ENCODE peak calls at places on chromosomes 1 and 21, in ten cellular contexts. T, A, G, N, X, B, K, V, U and I are unnamed samples.

GRCh38 chr1:203281033-203281432 is 24.3 kb upstream of the BTG2 start:
- DNase-seq in T (no peak), A (no peak), G (no peak), N (no peak), X (peak), B (peak), K (no peak), V (no peak), U (no peak), I (no peak)

GRCh38 chr1:179094826-179095225 is 13.0 kb downstream of the TOR3A start:
- DNase-seq in T (no peak), A (no peak), G (no peak), N (no peak), X (peak), B (no peak), K (no peak), V (no peak), U (no peak), I (no peak)

GRCh38 chr21:41366522-41367151 is 4.8 kb downstream of the MX2 start:
- DNase-seq in T (no peak), A (peak), G (no peak), N (no peak), X (peak), B (peak), K (no peak), V (peak), U (no peak), I (peak)

GRCh38 chr21:43733529-43734071 is 14.7 kb downstream of the PDXK start:
- DNase-seq in T (peak), A (no peak), G (no peak), N (no peak), X (peak), B (peak), K (no peak), V (no peak), U (no peak), I (no peak)

GRCh38 chr1:11838349-11839272 is 9.0 kb downstream of the NPPA start:
- DNase-seq in T (peak), A (peak), G (peak), N (peak), X (peak), B (peak), K (peak), V (peak), U (no peak), I (no peak)

GRCh38 chr1:241413386-241413785 is 56.4 kb upstream of the RGS7 start:
- DNase-seq in T (no peak), A (no peak), G (no peak), N (no peak), X (peak), B (peak), K (no peak), V (no peak), U (no peak), I (no peak)

GRCh38 chr21:45393833-45394638 is 10.9 kb upstream of the COL18A1 start:
- DNase-seq in T (no peak), A (no peak), G (no peak), N (peak), X (no peak), B (no peak), K (no peak), V (no peak), U (no peak), I (no peak)

GRCh38 chr1:12087797-12088314 is 24.8 kb downstream of the TNFRSF8 start:
- DNase-seq in T (no peak), A (no peak), G (no peak), N (no peak), X (no peak), B (no peak), K (no peak), V (no peak), U (no peak), I (no peak)

GRCh38 chr1:14138627-14139026 is 438.6 kb downstream of the PRDM2 start:
- DNase-seq in T (peak), A (no peak), G (no peak), N (no peak), X (no peak), B (no peak), K (no peak), V (no peak), U (no peak), I (no peak)

GRCh38 chr1:18901952-18902522 is 318 bp downstream of the ALDH4A1 start:
- DNase-seq in T (no peak), A (no peak), G (no peak), N (no peak), X (no peak), B (peak), K (no peak), V (peak), U (no peak), I (no peak)

GRCh38 chr1:51973587-51974474 is 16.7 kb downstream of the RAB3B start:
- DNase-seq in T (no peak), A (no peak), G (no peak), N (no peak), X (no peak), B (peak), K (no peak), V (no peak), U (no peak), I (no peak)

GRCh38 chr1:150875197-150876110 is 945 bp downstream of the ARNT start:
- DNase-seq in T (peak), A (no peak), G (no peak), N (peak), X (no peak), B (no peak), K (no peak), V (no peak), U (no peak), I (no peak)

GRCh38 chr1:105004515-105004914 is 1254.8 kb downstream of the AMY1C start:
- DNase-seq in T (no peak), A (no peak), G (no peak), N (no peak), X (no peak), B (no peak), K (no peak), V (no peak), U (no peak), I (no peak)

GRCh38 chr1:33032126-33032869 is 4.4 kb downstream of the AK2 start:
- DNase-seq in T (no peak), A (no peak), G (no peak), N (no peak), X (no peak), B (peak), K (no peak), V (no peak), U (no peak), I (no peak)

GRCh38 chr1:15325375-15326085 is 78.5 kb downstream of the FHAD1 start:
- DNase-seq in T (no peak), A (no peak), G (no peak), N (no peak), X (no peak), B (no peak), K (no peak), V (no peak), U (no peak), I (no peak)
- TF ChIP-seq CTCF in T (no peak), A (no peak), G (no peak), N (no peak), X (no peak), B (no peak), K (no peak), V (no peak), U (peak), I (no peak)

DNA sequence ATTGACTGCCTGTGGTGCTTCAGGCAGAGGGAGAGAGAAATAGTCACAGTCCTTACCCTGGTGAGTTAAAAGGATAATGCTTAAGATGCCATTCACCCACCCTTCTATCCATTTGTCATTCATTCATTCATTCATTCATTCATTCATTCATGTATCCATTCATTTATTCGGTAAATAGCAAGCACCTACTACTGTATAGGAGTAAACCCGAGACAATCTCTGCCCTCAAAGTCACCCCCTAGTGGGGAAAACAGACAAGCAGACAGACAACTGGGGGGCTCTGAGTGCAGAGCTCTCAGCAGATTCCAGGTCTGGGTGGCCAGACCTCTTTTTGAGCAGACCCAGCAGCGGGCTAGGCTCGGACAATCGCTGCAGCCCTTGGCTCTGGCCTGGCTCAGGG is 14.1 kb upstream of the ACTL8 start:
- DNase-seq in T (no peak), A (no peak), G (no peak), N (no peak), X (no peak), B (no peak), K (no peak), V (no peak), U (no peak), I (no peak)
- TF ChIP-seq CTCF in T (no peak), A (no peak), G (no peak), N (no peak), X (no peak), B (no peak), K (no peak), V (no peak), U (peak), I (no peak)

GRCh38 chr1:211934315-211934714 is 101.0 kb downstream of the INTS7 start:
- DNase-seq in T (no peak), A (no peak), G (no peak), N (no peak), X (no peak), B (no peak), K (no peak), V (no peak), U (no peak), I (no peak)

GRCh38 chr1:211935448-211935970 is 99.8 kb downstream of the INTS7 start:
- DNase-seq in T (no peak), A (no peak), G (no peak), N (no peak), X (no peak), B (no peak), K (no peak), V (no peak), U (peak), I (no peak)

GRCh38 chr1:211942583-211942982 is 92.8 kb downstream of the INTS7 start:
- DNase-seq in T (no peak), A (no peak), G (no peak), N (no peak), X (no peak), B (no peak), K (no peak), V (no peak), U (no peak), I (no peak)

GRCh38 chr1:211939876-211940468 is 95.4 kb downstream of the INTS7 start:
- DNase-seq in T (no peak), A (no peak), G (no peak), N (no peak), X (no peak), B (no peak), K (no peak), V (no peak), U (peak), I (no peak)

DNA sequence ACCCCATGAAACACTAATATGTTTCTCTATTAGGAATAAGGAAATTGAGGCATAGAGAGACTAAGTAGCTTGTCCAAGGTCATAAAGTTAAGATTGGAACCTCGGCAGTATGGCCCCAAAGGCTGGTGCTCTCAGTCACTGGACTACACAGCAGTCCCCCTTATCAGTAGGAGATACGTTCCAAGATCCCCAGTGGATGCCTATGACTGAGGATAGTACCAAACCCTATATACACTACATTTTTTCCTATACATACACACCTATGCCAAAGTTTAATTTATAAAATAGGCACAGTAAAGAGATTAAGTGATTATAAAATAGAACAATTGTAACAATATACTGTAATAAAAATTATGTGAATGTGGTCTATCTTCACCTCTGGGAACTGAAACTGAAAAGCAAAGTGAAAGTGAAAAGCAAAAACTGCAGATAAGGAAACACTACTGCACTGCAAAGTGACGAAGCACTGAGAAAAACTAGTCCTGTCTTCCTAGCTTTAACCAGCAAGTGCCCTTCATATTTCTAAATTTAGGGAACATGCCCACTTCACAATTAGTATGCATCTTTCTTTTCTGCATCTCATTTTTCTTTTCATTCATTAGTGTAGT is 96.8 kb downstream of the INTS7 start:
- DNase-seq in T (no peak), A (no peak), G (no peak), N (no peak), X (no peak), B (no peak), K (no peak), V (no peak), U (peak), I (no peak)
- TF ChIP-seq CTCF in T (no peak), A (no peak), G (no peak), N (no peak), X (no peak), B (no peak), K (no peak), V (no peak), U (no peak), I (no peak)

GRCh38 chr1:40197656-40198055 is 36.5 kb downstream of the RLF start:
- DNase-seq in T (no peak), A (no peak), G (no peak), N (no peak), X (no peak), B (no peak), K (no peak), V (no peak), U (no peak), I (no peak)
- TF ChIP-seq CTCF in T (no peak), A (peak), G (peak), N (no peak), X (no peak), B (no peak), K (no peak), V (no peak), U (no peak), I (peak)

DNA sequence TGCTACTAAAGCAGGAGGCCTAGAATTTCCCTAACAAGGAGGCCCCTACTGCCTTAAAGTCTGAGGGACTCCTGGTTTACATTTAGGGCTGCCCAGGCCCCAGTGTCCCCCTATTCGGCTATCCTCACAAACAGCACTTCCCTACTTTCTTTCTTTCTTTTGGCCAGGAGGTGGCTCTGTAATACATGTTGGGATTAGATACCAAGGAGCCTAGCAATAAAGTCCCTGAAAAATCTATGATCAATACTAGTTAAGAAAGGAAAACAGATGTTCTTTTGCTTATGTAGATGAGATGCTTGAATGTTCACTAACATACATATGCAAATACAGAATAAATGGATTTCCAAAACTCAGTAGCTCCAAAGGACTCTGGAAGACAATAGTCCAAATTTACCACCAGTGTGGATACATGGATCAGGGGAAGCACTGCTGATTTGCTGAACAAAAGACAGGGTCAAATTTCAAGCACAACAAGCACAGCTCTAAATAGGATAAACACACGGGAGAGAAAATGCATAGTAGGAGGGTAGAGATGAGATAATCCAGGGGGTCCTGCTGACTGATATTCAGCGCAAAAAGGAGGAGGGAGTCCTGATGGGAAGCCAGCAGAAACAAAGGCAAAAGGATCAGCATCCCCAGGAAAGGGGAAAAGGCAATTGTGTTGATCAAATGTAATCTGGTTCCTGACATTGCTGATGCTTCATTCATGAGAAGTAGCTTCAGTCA is 240.0 kb downstream of the NUF2 start:
- DNase-seq in T (no peak), A (no peak), G (no peak), N (no peak), X (peak), B (peak), K (no peak), V (no peak), U (no peak), I (no peak)
- TF ChIP-seq CTCF in T (no peak), A (peak), G (peak), N (peak), X (peak), B (peak), K (peak), V (peak), U (no peak), I (peak)

GRCh38 chr1:161398900-161399256 is 31.2 kb upstream of the CFAP126 start:
- DNase-seq in T (no peak), A (no peak), G (no peak), N (no peak), X (no peak), B (no peak), K (no peak), V (no peak), U (no peak), I (no peak)

GRCh38 chr1:161402446-161402845 is 34.8 kb upstream of the CFAP126 start:
- DNase-seq in T (no peak), A (no peak), G (no peak), N (no peak), X (peak), B (no peak), K (no peak), V (no peak), U (no peak), I (no peak)

GRCh38 chr1:161404051-161404597 is 36.4 kb upstream of the CFAP126 start:
- DNase-seq in T (no peak), A (no peak), G (no peak), N (no peak), X (no peak), B (no peak), K (no peak), V (no peak), U (no peak), I (no peak)

GRCh38 chr1:161399257-161399998 is 31.8 kb upstream of the CFAP126 start:
- DNase-seq in T (peak), A (peak), G (peak), N (peak), X (peak), B (peak), K (peak), V (peak), U (peak), I (peak)
- TF ChIP-seq CTCF in T (peak), A (peak), G (peak), N (peak), X (peak), B (peak), K (peak), V (peak), U (peak), I (peak)

GRCh38 chr1:173477286-173478098 is at the start of gene PRDX6:
- DNase-seq in T (peak), A (no peak), G (no peak), N (peak), X (peak), B (peak), K (peak), V (peak), U (peak), I (peak)
- TF ChIP-seq CTCF in T (peak), A (no peak), G (no peak), N (peak), X (no peak), B (no peak), K (no peak), V (no peak), U (no peak), I (peak)

GRCh38 chr1:21439345-21439720 is 604 bp upstream of the NBPF3 start:
- DNase-seq in T (no peak), A (no peak), G (no peak), N (no peak), X (no peak), B (no peak), K (no peak), V (no peak), U (no peak), I (no peak)
- TF ChIP-seq CTCF in T (no peak), A (no peak), G (no peak), N (no peak), X (no peak), B (no peak), K (no peak), V (no peak), U (no peak), I (no peak)

GRCh38 chr1:227257964-227258363 is 60.3 kb downstream of the CDC42BPA start:
- DNase-seq in T (no peak), A (no peak), G (no peak), N (no peak), X (no peak), B (no peak), K (no peak), V (no peak), U (no peak), I (no peak)
- TF ChIP-seq CTCF in T (no peak), A (peak), G (no peak), N (no peak), X (no peak), B (no peak), K (no peak), V (no peak), U (no peak), I (no peak)

GRCh38 chr1:30123036-30123535 is 600.3 kb downstream of the MATN1 start:
- DNase-seq in T (no peak), A (no peak), G (no peak), N (no peak), X (no peak), B (no peak), K (no peak), V (no peak), U (no peak), I (no peak)

GRCh38 chr1:30125024-30125423 is 598.4 kb downstream of the MATN1 start:
- DNase-seq in T (no peak), A (no peak), G (no peak), N (no peak), X (no peak), B (no peak), K (no peak), V (no peak), U (no peak), I (no peak)

GRCh38 chr1:30117685-30118084 is 605.7 kb downstream of the MATN1 start:
- DNase-seq in T (no peak), A (no peak), G (no peak), N (no peak), X (no peak), B (no peak), K (no peak), V (no peak), U (no peak), I (no peak)

GRCh38 chr1:30123896-30124295 is 599.5 kb downstream of the MATN1 start:
- DNase-seq in T (no peak), A (no peak), G (peak), N (no peak), X (no peak), B (no peak), K (no peak), V (no peak), U (no peak), I (no peak)

DNA sequence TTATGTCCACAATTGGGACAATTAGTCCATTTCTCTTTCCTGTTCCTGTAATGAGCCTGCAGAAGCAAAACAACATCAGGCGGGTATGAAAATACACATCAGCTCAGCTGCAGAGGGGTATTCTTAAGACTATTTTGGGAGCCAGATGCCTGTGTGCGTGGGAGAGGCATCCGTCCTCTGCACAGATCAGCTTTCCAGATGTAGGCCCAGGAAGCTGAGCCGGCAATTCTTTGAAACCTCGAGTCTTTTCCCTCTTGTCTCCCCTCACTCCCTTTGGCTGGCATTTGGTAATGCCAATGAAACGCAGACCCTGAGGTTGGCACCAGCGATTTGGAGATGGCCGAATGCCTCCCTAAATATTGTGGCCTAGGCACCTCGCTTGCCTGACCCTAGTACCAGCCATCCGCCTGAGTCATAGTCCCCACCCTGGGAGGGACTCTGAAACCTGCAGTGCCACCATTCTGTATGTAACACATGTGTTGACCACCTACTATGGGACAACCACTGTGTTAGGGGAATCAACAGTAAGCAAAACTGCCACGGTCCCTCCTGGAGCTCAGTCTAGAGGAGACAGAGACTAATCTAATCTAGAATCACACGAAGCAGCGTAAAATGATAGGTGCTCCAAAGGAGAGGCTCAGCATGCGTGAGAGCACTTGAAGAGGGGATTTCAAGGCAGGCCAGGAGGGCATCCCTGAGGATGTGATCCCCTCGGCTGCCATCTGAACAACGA is 603.0 kb downstream of the MATN1 start:
- DNase-seq in T (no peak), A (no peak), G (no peak), N (peak), X (no peak), B (no peak), K (no peak), V (no peak), U (no peak), I (no peak)
- TF ChIP-seq CTCF in T (no peak), A (no peak), G (no peak), N (no peak), X (no peak), B (no peak), K (no peak), V (no peak), U (no peak), I (no peak)